ENCODE peak calls at places on chromosomes 1 and 21, in five cellular contexts. One of them, this sample, is unnamed.

GRCh38 chr1:40892354-40892753 is 30.2 kb upstream of the CITED4 start:
- DNase-seq in fibroblast of mammary gland: no peak
- DNase-seq in NT2/D1: no peak
- DNase-seq in A549: no peak
- DNase-seq in coronary artery: no peak
- DNase-seq in this sample: no peak

GRCh38 chr1:209433649-209434031 is 149.9 kb upstream of the CAMK1G start:
- DNase-seq in NT2/D1: no peak
- DNase-seq in coronary artery: no peak
- DNase-seq in fibroblast of mammary gland: peak
- DNase-seq in A549: no peak
- DNase-seq in this sample: no peak

GRCh38 chr1:91699339-91699970 is 186.5 kb downstream of the TGFBR3 start:
- DNase-seq in coronary artery: no peak
- DNase-seq in A549: no peak
- DNase-seq in NT2/D1: no peak
- DNase-seq in fibroblast of mammary gland: peak
- DNase-seq in this sample: no peak

GRCh38 chr1:63442141-63442475 is 74.7 kb downstream of the ALG6 start:
- DNase-seq in fibroblast of mammary gland: peak
- DNase-seq in A549: no peak
- DNase-seq in NT2/D1: no peak
- DNase-seq in coronary artery: no peak
- DNase-seq in this sample: no peak

GRCh38 chr21:44437371-44437695 is 18.0 kb upstream of the LRRC3 start:
- DNase-seq in coronary artery: no peak
- DNase-seq in NT2/D1: no peak
- DNase-seq in A549: no peak
- DNase-seq in fibroblast of mammary gland: no peak
- DNase-seq in this sample: no peak

GRCh38 chr21:41737656-41738324 is 29.1 kb downstream of the RIPK4 start:
- DNase-seq in A549: peak
- DNase-seq in NT2/D1: no peak
- DNase-seq in coronary artery: no peak
- DNase-seq in fibroblast of mammary gland: no peak
- DNase-seq in this sample: no peak

GRCh38 chr1:66271216-66271903 is 262.6 kb upstream of the SGIP1 start:
- DNase-seq in NT2/D1: peak
- DNase-seq in coronary artery: peak
- DNase-seq in fibroblast of mammary gland: peak
- DNase-seq in A549: peak
- DNase-seq in this sample: no peak

GRCh38 chr1:115230281-115230680 is 107.8 kb downstream of the NGF start:
- DNase-seq in coronary artery: no peak
- DNase-seq in fibroblast of mammary gland: no peak
- DNase-seq in A549: no peak
- DNase-seq in NT2/D1: no peak
- DNase-seq in this sample: no peak

GRCh38 chr1:226688852-226689251 is 50.2 kb downstream of the ITPKB start:
- DNase-seq in NT2/D1: no peak
- DNase-seq in A549: no peak
- DNase-seq in coronary artery: no peak
- DNase-seq in fibroblast of mammary gland: no peak
- DNase-seq in this sample: no peak

GRCh38 chr1:79976287-79976686 is 969.8 kb upstream of the ADGRL4 start:
- DNase-seq in coronary artery: no peak
- DNase-seq in fibroblast of mammary gland: peak
- DNase-seq in NT2/D1: no peak
- DNase-seq in A549: no peak
- DNase-seq in this sample: no peak

GRCh38 chr1:22025368-22026154 is 24.1 kb downstream of the CELA3A start:
- DNase-seq in A549: peak
- DNase-seq in fibroblast of mammary gland: peak
- DNase-seq in NT2/D1: peak
- DNase-seq in coronary artery: peak
- DNase-seq in this sample: peak

GRCh38 chr21:27590271-27590670 is 623.4 kb upstream of the ADAMTS5 start:
- DNase-seq in A549: no peak
- DNase-seq in coronary artery: no peak
- DNase-seq in NT2/D1: no peak
- DNase-seq in fibroblast of mammary gland: peak
- DNase-seq in this sample: no peak

GRCh38 chr1:109399326-109399957 is 1.7 kb upstream of the SORT1 start:
- DNase-seq in NT2/D1: peak
- DNase-seq in coronary artery: no peak
- DNase-seq in fibroblast of mammary gland: peak
- DNase-seq in A549: peak
- DNase-seq in this sample: no peak

GRCh38 chr1:154155282-154155681 is 409 bp upstream of the NUP210L start:
- DNase-seq in A549: no peak
- DNase-seq in NT2/D1: no peak
- DNase-seq in fibroblast of mammary gland: peak
- DNase-seq in coronary artery: peak
- DNase-seq in this sample: no peak

GRCh38 chr1:209391792-209392191 is 191.7 kb upstream of the CAMK1G start:
- DNase-seq in NT2/D1: no peak
- DNase-seq in coronary artery: no peak
- DNase-seq in fibroblast of mammary gland: no peak
- DNase-seq in A549: no peak
- DNase-seq in this sample: no peak

GRCh38 chr1:100292711-100293110 is 26.7 kb downstream of the RTCA start:
- DNase-seq in NT2/D1: no peak
- DNase-seq in fibroblast of mammary gland: peak
- DNase-seq in coronary artery: no peak
- DNase-seq in A549: no peak
- DNase-seq in this sample: no peak

GRCh38 chr1:121586369-121587229 is 401.8 kb downstream of the SRGAP2C start:
- DNase-seq in A549: no peak
- DNase-seq in coronary artery: no peak
- DNase-seq in NT2/D1: peak
- DNase-seq in fibroblast of mammary gland: no peak
- DNase-seq in this sample: peak

GRCh38 chr1:235069171-235069570 is 59.5 kb downstream of the TOMM20 start:
- DNase-seq in NT2/D1: no peak
- DNase-seq in A549: no peak
- DNase-seq in coronary artery: no peak
- DNase-seq in fibroblast of mammary gland: no peak
- DNase-seq in this sample: no peak

GRCh38 chr1:175373786-175374623 is 181.4 kb upstream of the KIAA0040 start:
- DNase-seq in NT2/D1: peak
- DNase-seq in fibroblast of mammary gland: no peak
- DNase-seq in coronary artery: no peak
- DNase-seq in A549: peak
- DNase-seq in this sample: peak

GRCh38 chr1:35222322-35223108 is 29.6 kb upstream of the SFPQ start:
- DNase-seq in A549: no peak
- DNase-seq in NT2/D1: no peak
- DNase-seq in coronary artery: no peak
- DNase-seq in fibroblast of mammary gland: peak
- DNase-seq in this sample: no peak

GRCh38 chr1:205616563-205617293 is 15.1 kb downstream of the ELK4 start:
- DNase-seq in A549: no peak
- DNase-seq in fibroblast of mammary gland: no peak
- DNase-seq in coronary artery: no peak
- DNase-seq in NT2/D1: no peak
- DNase-seq in this sample: no peak

GRCh38 chr1:222792744-222793143 is 22.1 kb upstream of the DISP1 start:
- DNase-seq in A549: peak
- DNase-seq in coronary artery: no peak
- DNase-seq in fibroblast of mammary gland: peak
- DNase-seq in NT2/D1: no peak
- DNase-seq in this sample: no peak

GRCh38 chr1:83901547-83902155 is 97.3 kb downstream of the TTLL7 start:
- DNase-seq in coronary artery: no peak
- DNase-seq in NT2/D1: no peak
- DNase-seq in fibroblast of mammary gland: peak
- DNase-seq in A549: peak
- DNase-seq in this sample: peak

GRCh38 chr1:97529600-97529999 is 391.2 kb downstream of the DPYD start:
- DNase-seq in A549: no peak
- DNase-seq in NT2/D1: no peak
- DNase-seq in fibroblast of mammary gland: no peak
- DNase-seq in coronary artery: no peak
- DNase-seq in this sample: no peak

GRCh38 chr1:50775740-50776139 is 184.3 kb downstream of the FAF1 start:
- DNase-seq in fibroblast of mammary gland: no peak
- DNase-seq in coronary artery: no peak
- DNase-seq in A549: no peak
- DNase-seq in NT2/D1: no peak
- DNase-seq in this sample: no peak

GRCh38 chr1:104132386-104132973 is 382.8 kb downstream of the AMY1C start:
- DNase-seq in coronary artery: no peak
- DNase-seq in fibroblast of mammary gland: peak
- DNase-seq in NT2/D1: peak
- DNase-seq in A549: peak
- DNase-seq in this sample: no peak

GRCh38 chr21:14686466-14687276 is 140.6 kb upstream of the SAMSN1 start:
- DNase-seq in A549: no peak
- DNase-seq in fibroblast of mammary gland: no peak
- DNase-seq in coronary artery: no peak
- DNase-seq in NT2/D1: no peak
- DNase-seq in this sample: no peak

GRCh38 chr1:3038571-3039181 is 17.4 kb downstream of the ACTRT2 start:
- DNase-seq in coronary artery: no peak
- DNase-seq in A549: no peak
- DNase-seq in fibroblast of mammary gland: no peak
- DNase-seq in NT2/D1: no peak
- DNase-seq in this sample: no peak

GRCh38 chr1:174815036-174815435 is 184.7 kb upstream of the CACYBP start:
- DNase-seq in NT2/D1: no peak
- DNase-seq in A549: peak
- DNase-seq in coronary artery: no peak
- DNase-seq in fibroblast of mammary gland: peak
- DNase-seq in this sample: no peak

GRCh38 chr1:26677306-26678115 is 18.3 kb upstream of the ARID1A start:
- DNase-seq in fibroblast of mammary gland: peak
- DNase-seq in coronary artery: peak
- DNase-seq in A549: peak
- DNase-seq in NT2/D1: no peak
- DNase-seq in this sample: no peak

GRCh38 chr1:27538793-27539192 is 48.8 kb upstream of the WASF2 start:
- DNase-seq in A549: peak
- DNase-seq in NT2/D1: no peak
- DNase-seq in fibroblast of mammary gland: peak
- DNase-seq in coronary artery: no peak
- DNase-seq in this sample: no peak

GRCh38 chr1:117928881-117929339 is 511 bp downstream of the GDAP2 start:
- DNase-seq in NT2/D1: peak
- DNase-seq in fibroblast of mammary gland: peak
- DNase-seq in coronary artery: peak
- DNase-seq in A549: peak
- DNase-seq in this sample: peak

GRCh38 chr1:61391730-61392129 is 309.4 kb downstream of the NFIA start:
- DNase-seq in fibroblast of mammary gland: no peak
- DNase-seq in coronary artery: no peak
- DNase-seq in A549: no peak
- DNase-seq in NT2/D1: no peak
- DNase-seq in this sample: no peak

GRCh38 chr1:226569879-226570547 is 21.4 kb downstream of the STUM start:
- DNase-seq in coronary artery: no peak
- DNase-seq in fibroblast of mammary gland: no peak
- DNase-seq in A549: peak
- DNase-seq in NT2/D1: peak
- DNase-seq in this sample: peak

GRCh38 chr1:173009597-173009996 is 41.1 kb downstream of the TNFSF18 start:
- DNase-seq in coronary artery: no peak
- DNase-seq in A549: no peak
- DNase-seq in NT2/D1: no peak
- DNase-seq in fibroblast of mammary gland: peak
- DNase-seq in this sample: no peak

GRCh38 chr1:3910049-3910731 is 10.1 kb upstream of the C1orf174 start:
- DNase-seq in coronary artery: no peak
- DNase-seq in fibroblast of mammary gland: no peak
- DNase-seq in A549: no peak
- DNase-seq in NT2/D1: no peak
- DNase-seq in this sample: no peak

GRCh38 chr1:27567931-27568246 is 36.1 kb downstream of the AHDC1 start:
- DNase-seq in fibroblast of mammary gland: no peak
- DNase-seq in A549: no peak
- DNase-seq in NT2/D1: no peak
- DNase-seq in coronary artery: no peak
- DNase-seq in this sample: no peak

GRCh38 chr1:59475737-59476136 is 178.8 kb downstream of the FGGY start:
- DNase-seq in fibroblast of mammary gland: no peak
- DNase-seq in NT2/D1: no peak
- DNase-seq in A549: no peak
- DNase-seq in coronary artery: no peak
- DNase-seq in this sample: no peak

GRCh38 chr1:26483980-26484379 is 11.7 kb downstream of the HMGN2 start:
- DNase-seq in coronary artery: no peak
- DNase-seq in A549: no peak
- DNase-seq in NT2/D1: no peak
- DNase-seq in fibroblast of mammary gland: no peak
- DNase-seq in this sample: no peak

This sample was measured in HuH-7.5.